ENCODE peak calls at places on chromosomes 7 and 10, in six cellular contexts. One of them, this sample, is unnamed.

GRCh38 chr7:129853661-129854268 is 99.0 kb downstream of the UBE2H start:
- DNase-seq in NCI-H1092 treated with DMSO at 0.1 percent for 48 hours: no peak
- DNase-seq in AG08395: no peak
- DNase-seq in GDM1: no peak
- DNase-seq in kidney tubule cell: no peak
- DNase-seq in activated CD4-positive, alpha-beta T cell treated with anti-CD3 and anti-CD28 coated beads, Interleukin-2, amount 10 ng/mL, durations not matched to agents 7 days and 5 days: no peak
- DNase-seq in this sample: no peak

GRCh38 chr7:66697451-66698438 is 42.8 kb upstream of the RABGEF1 start:
- DNase-seq in AG08395: peak
- DNase-seq in activated CD4-positive, alpha-beta T cell treated with anti-CD3 and anti-CD28 coated beads, Interleukin-2, amount 10 ng/mL, durations not matched to agents 7 days and 5 days: no peak
- DNase-seq in kidney tubule cell: peak
- DNase-seq in NCI-H1092 treated with DMSO at 0.1 percent for 48 hours: no peak
- DNase-seq in GDM1: no peak
- DNase-seq in this sample: no peak

GRCh38 chr7:32163141-32163806 is 93.1 kb upstream of the PDE1C start:
- DNase-seq in AG08395: peak
- DNase-seq in activated CD4-positive, alpha-beta T cell treated with anti-CD3 and anti-CD28 coated beads, Interleukin-2, amount 10 ng/mL, durations not matched to agents 7 days and 5 days: no peak
- DNase-seq in GDM1: no peak
- DNase-seq in NCI-H1092 treated with DMSO at 0.1 percent for 48 hours: no peak
- DNase-seq in kidney tubule cell: peak
- DNase-seq in this sample: no peak

GRCh38 chr7:157405914-157406810 is 69.4 kb downstream of the DNAJB6 start:
- DNase-seq in activated CD4-positive, alpha-beta T cell treated with anti-CD3 and anti-CD28 coated beads, Interleukin-2, amount 10 ng/mL, durations not matched to agents 7 days and 5 days: no peak
- DNase-seq in NCI-H1092 treated with DMSO at 0.1 percent for 48 hours: no peak
- DNase-seq in AG08395: peak
- DNase-seq in GDM1: no peak
- DNase-seq in kidney tubule cell: no peak
- DNase-seq in this sample: no peak

GRCh38 chr7:151461942-151462230 is 21.9 kb upstream of the CRYGN start:
- DNase-seq in GDM1: no peak
- DNase-seq in kidney tubule cell: no peak
- DNase-seq in NCI-H1092 treated with DMSO at 0.1 percent for 48 hours: no peak
- DNase-seq in AG08395: no peak
- DNase-seq in activated CD4-positive, alpha-beta T cell treated with anti-CD3 and anti-CD28 coated beads, Interleukin-2, amount 10 ng/mL, durations not matched to agents 7 days and 5 days: no peak
- DNase-seq in this sample: no peak

GRCh38 chr10:6170638-6171037 is 32.1 kb upstream of the PFKFB3 start:
- DNase-seq in kidney tubule cell: no peak
- DNase-seq in GDM1: no peak
- DNase-seq in AG08395: no peak
- DNase-seq in NCI-H1092 treated with DMSO at 0.1 percent for 48 hours: no peak
- DNase-seq in activated CD4-positive, alpha-beta T cell treated with anti-CD3 and anti-CD28 coated beads, Interleukin-2, amount 10 ng/mL, durations not matched to agents 7 days and 5 days: no peak
- DNase-seq in this sample: no peak

GRCh38 chr10:34598972-34599371 is 216.1 kb downstream of the PARD3 start:
- DNase-seq in AG08395: no peak
- DNase-seq in NCI-H1092 treated with DMSO at 0.1 percent for 48 hours: no peak
- DNase-seq in GDM1: no peak
- DNase-seq in kidney tubule cell: no peak
- DNase-seq in activated CD4-positive, alpha-beta T cell treated with anti-CD3 and anti-CD28 coated beads, Interleukin-2, amount 10 ng/mL, durations not matched to agents 7 days and 5 days: no peak
- DNase-seq in this sample: no peak

GRCh38 chr7:138460176-138460648 is at the start of gene TRIM24:
- DNase-seq in NCI-H1092 treated with DMSO at 0.1 percent for 48 hours: peak
- DNase-seq in AG08395: no peak
- DNase-seq in activated CD4-positive, alpha-beta T cell treated with anti-CD3 and anti-CD28 coated beads, Interleukin-2, amount 10 ng/mL, durations not matched to agents 7 days and 5 days: peak
- DNase-seq in kidney tubule cell: peak
- DNase-seq in GDM1: no peak
- DNase-seq in this sample: no peak

GRCh38 chr7:4174016-4174415 is 508.1 kb upstream of the FOXK1 start:
- DNase-seq in GDM1: no peak
- DNase-seq in activated CD4-positive, alpha-beta T cell treated with anti-CD3 and anti-CD28 coated beads, Interleukin-2, amount 10 ng/mL, durations not matched to agents 7 days and 5 days: no peak
- DNase-seq in kidney tubule cell: no peak
- DNase-seq in NCI-H1092 treated with DMSO at 0.1 percent for 48 hours: no peak
- DNase-seq in AG08395: no peak
- DNase-seq in this sample: no peak

GRCh38 chr10:43124574-43125273 is 13.5 kb upstream of the CSGALNACT2 start:
- DNase-seq in kidney tubule cell: no peak
- DNase-seq in activated CD4-positive, alpha-beta T cell treated with anti-CD3 and anti-CD28 coated beads, Interleukin-2, amount 10 ng/mL, durations not matched to agents 7 days and 5 days: no peak
- DNase-seq in AG08395: no peak
- DNase-seq in NCI-H1092 treated with DMSO at 0.1 percent for 48 hours: no peak
- DNase-seq in GDM1: no peak
- DNase-seq in this sample: no peak

GRCh38 chr10:131681656-131682055 is 219.2 kb upstream of the PPP2R2D start:
- DNase-seq in AG08395: no peak
- DNase-seq in activated CD4-positive, alpha-beta T cell treated with anti-CD3 and anti-CD28 coated beads, Interleukin-2, amount 10 ng/mL, durations not matched to agents 7 days and 5 days: no peak
- DNase-seq in NCI-H1092 treated with DMSO at 0.1 percent for 48 hours: no peak
- DNase-seq in kidney tubule cell: no peak
- DNase-seq in GDM1: no peak
- DNase-seq in this sample: no peak

GRCh38 chr7:31744294-31744874 is 57.4 kb downstream of the PPP1R17 start:
- DNase-seq in NCI-H1092 treated with DMSO at 0.1 percent for 48 hours: peak
- DNase-seq in GDM1: peak
- DNase-seq in activated CD4-positive, alpha-beta T cell treated with anti-CD3 and anti-CD28 coated beads, Interleukin-2, amount 10 ng/mL, durations not matched to agents 7 days and 5 days: peak
- DNase-seq in kidney tubule cell: peak
- DNase-seq in AG08395: peak
- DNase-seq in this sample: peak